ENCODE peak calls at places on chromosome 2, in seven cellular contexts. J is GM12892, D is HT-29, X is upper lobe of right lung, V is ELF-1, O is left kidney, K is iPS-NIHi11. A is an unnamed sample.
A peak's percentile ranks its signal among the peaks of the same experiment; 100 is the strongest.

GRCh38 chr2:105502625-105503334 is 103.9 kb upstream of the FHL2 start:
- DNase-seq in J (no peak), D (no peak), X (no peak), V (no peak), O (no peak), K (no peak), A (no peak)

GRCh38 chr2:234723400-234723799 is 226.5 kb upstream of the ARL4C start:
- DNase-seq in J (no peak), D (no peak), X (no peak), V (no peak), O (no peak), K (no peak), A (no peak)

GRCh38 chr2:239921843-239922242 is 103.3 kb downstream of the NDUFA10 start:
- DNase-seq in J (no peak), D (no peak), X (no peak), V (no peak), O (no peak), K (no peak), A (no peak)

GRCh38 chr2:135685361-135685760 is 56.3 kb upstream of the UBXN4 start:
- DNase-seq in J (no peak), D (no peak), X (no peak), V (no peak), O (no peak), K (no peak), A (no peak)

GRCh38 chr2:229920011-229920781 is 1.6 kb downstream of the TRIP12 start:
- DNase-seq in J (no peak), D (no peak), X (no peak), V (peak; percentile 40), O (peak; percentile 59), K (no peak), A (no peak)

GRCh38 chr2:851680-852079 is 99.0 kb upstream of the SNTG2 start:
- DNase-seq in J (no peak), D (no peak), X (no peak), V (no peak), O (no peak), K (no peak), A (no peak)

GRCh38 chr2:27442282-27442980 is at the start of gene KRTCAP3:
- DNase-seq in J (no peak), D (peak; percentile 85), X (peak; percentile 88), V (peak; percentile 83), O (peak; percentile 88), K (peak; percentile 100), A (no peak)

GRCh38 chr2:45688479-45689298 is 37.2 kb downstream of the PRKCE start:
- DNase-seq in J (no peak), D (peak; percentile 23), X (no peak), V (no peak), O (no peak), K (no peak), A (no peak)

GRCh38 chr2:3759331-3759730 is 56.0 kb downstream of the DCDC2C start:
- DNase-seq in J (no peak), D (no peak), X (no peak), V (no peak), O (no peak), K (no peak), A (no peak)

GRCh38 chr2:29047083-29047840 is 27.1 kb downstream of the PCARE start:
- DNase-seq in J (no peak), D (no peak), X (no peak), V (no peak), O (no peak), K (no peak), A (no peak)

GRCh38 chr2:66489433-66489832 is 54.5 kb downstream of the MEIS1 start:
- DNase-seq in J (no peak), D (no peak), X (no peak), V (no peak), O (no peak), K (no peak), A (no peak)

GRCh38 chr2:84991404-84992151 is 20.6 kb downstream of the KCMF1 start:
- DNase-seq in J (no peak), D (no peak), X (no peak), V (no peak), O (no peak), K (no peak), A (no peak)

GRCh38 chr2:20496477-20496876 is 49.6 kb downstream of the RHOB start:
- DNase-seq in J (no peak), D (no peak), X (no peak), V (peak; percentile 49), O (peak; percentile 61), K (no peak), A (peak; percentile 84)

GRCh38 chr2:211709394-211709793 is 829.2 kb downstream of the ERBB4 start:
- DNase-seq in J (no peak), D (no peak), X (no peak), V (no peak), O (no peak), K (no peak), A (no peak)

GRCh38 chr2:10817413-10817812 is 4.8 kb upstream of the PDIA6 start:
- DNase-seq in J (no peak), D (no peak), X (no peak), V (peak; percentile 48), O (peak; percentile 63), K (peak; percentile 72), A (no peak)

GRCh38 chr2:230306474-230306873 is 20.5 kb upstream of the SP140L start:
- DNase-seq in J (no peak), D (no peak), X (no peak), V (no peak), O (no peak), K (no peak), A (no peak)

GRCh38 chr2:14079576-14079975 is 552.9 kb upstream of the LRATD1 start:
- DNase-seq in J (no peak), D (no peak), X (no peak), V (no peak), O (no peak), K (no peak), A (no peak)

GRCh38 chr2:2260691-2261268 is 70.3 kb downstream of the MYT1L start:
- DNase-seq in J (no peak), D (no peak), X (peak; percentile 4), V (no peak), O (peak; percentile 62), K (peak; percentile 31), A (no peak)

GRCh38 chr2:236714061-236714460 is 144.4 kb downstream of the ACKR3 start:
- DNase-seq in J (no peak), D (no peak), X (no peak), V (peak; percentile 38), O (no peak), K (no peak), A (no peak)

GRCh38 chr2:153986488-153987229 is 114.9 kb downstream of the GALNT13 start:
- DNase-seq in J (no peak), D (peak; percentile 39), X (no peak), V (no peak), O (no peak), K (no peak), A (no peak)

GRCh38 chr2:199869227-199869541 is 18.2 kb upstream of the FTCDNL1 start:
- DNase-seq in J (no peak), D (no peak), X (no peak), V (no peak), O (no peak), K (no peak), A (no peak)

GRCh38 chr2:205477016-205477705 is 205.1 kb upstream of the NRP2 start:
- DNase-seq in J (no peak), D (no peak), X (no peak), V (no peak), O (no peak), K (no peak), A (no peak)

A was measured in gastrocnemius medialis.